ENCODE peak calls at places on chromosomes 11 and 22, in nine cellular contexts. B is hepatocyte, S is dorsolateral prefrontal cortex, Z is GM12865, U is NCI-H1930, Q is HFFc6, P is NCI-H1417, D is cardiac muscle cell, L is GM04503. G is an unnamed sample.

GRCh38 chr11:63804259-63804658 is 9.0 kb upstream of the SPINDOC start:
- DNase-seq in B (peak), S (no peak), Z (no peak), U (no peak), Q (no peak), P (no peak), D (no peak), L (no peak), G (no peak)

GRCh38 chr22:48659393-48659792 is 1168.3 kb downstream of the BRD1 start:
- DNase-seq in B (no peak), S (no peak), Z (no peak), U (no peak), Q (no peak), P (no peak), D (no peak), L (no peak), G (no peak)

GRCh38 chr11:1763796-1764661 is at the start of gene CTSD:
- DNase-seq in B (peak), S (peak), Z (peak), U (peak), Q (peak), P (peak), D (peak), L (no peak), G (peak)

GRCh38 chr11:110524227-110524626 is 94.5 kb downstream of the FDX1 start:
- DNase-seq in B (peak), S (no peak), Z (no peak), U (no peak), Q (peak), P (no peak), D (peak), L (peak), G (no peak)

GRCh38 chr11:117724621-117725020 is 72.4 kb downstream of the DSCAML1 start:
- DNase-seq in B (no peak), S (no peak), Z (no peak), U (no peak), Q (no peak), P (no peak), D (no peak), L (no peak), G (no peak)

GRCh38 chr11:65410936-65411680 is 11.5 kb upstream of the NEAT1 start:
- DNase-seq in B (no peak), S (peak), Z (no peak), U (no peak), Q (no peak), P (no peak), D (no peak), L (no peak), G (no peak)

GRCh38 chr11:119472186-119472855 is 49.3 kb upstream of the THY1 start:
- DNase-seq in B (no peak), S (no peak), Z (no peak), U (no peak), Q (no peak), P (no peak), D (peak), L (no peak), G (no peak)

GRCh38 chr11:65630215-65630614 is 7.7 kb upstream of the SIPA1 start:
- DNase-seq in B (no peak), S (no peak), Z (no peak), U (no peak), Q (no peak), P (no peak), D (no peak), L (no peak), G (no peak)

GRCh38 chr11:44301856-44302231 is 8.1 kb downstream of the ALX4 start:
- DNase-seq in B (no peak), S (no peak), Z (no peak), U (no peak), Q (peak), P (no peak), D (peak), L (no peak), G (no peak)